ENCODE peak calls at places on chromosomes 16 and 17, in nine cellular contexts. One of them, this sample, is unnamed. For H3K36me3 and H3K9me3, the result is how much of the 10 kb centered on the place peaks cover.

GRCh38 chr16:80158766-80159165 is 382.0 kb upstream of the DYNLRB2 start:
- DNase-seq in aorta: no peak
- DNase-seq in upper lobe of right lung: no peak
- DNase-seq in adrenal gland: no peak
- DNase-seq in adipocyte: peak
- DNase-seq in Peyer's patch: no peak
- DNase-seq in body of pancreas: no peak
- DNase-seq in cardiac muscle cell: no peak
- DNase-seq in heart left ventricle: no peak
- DNase-seq in this sample: no peak

GRCh38 chr17:81397314-81398169 is 2.3 kb downstream of the BAHCC1 start:
- DNase-seq in cardiac muscle cell: peak
- DNase-seq in Peyer's patch: no peak
- DNase-seq in adrenal gland: no peak
- DNase-seq in heart left ventricle: no peak
- DNase-seq in aorta: no peak
- DNase-seq in body of pancreas: peak
- DNase-seq in upper lobe of right lung: no peak
- DNase-seq in adipocyte: peak
- DNase-seq in this sample: no peak

GRCh38 chr17:58679263-58680037 is 12.4 kb downstream of the TEX14 start:
- DNase-seq in body of pancreas: no peak
- DNase-seq in cardiac muscle cell: peak
- DNase-seq in heart left ventricle: no peak
- DNase-seq in aorta: no peak
- DNase-seq in upper lobe of right lung: no peak
- DNase-seq in adipocyte: no peak
- DNase-seq in Peyer's patch: no peak
- DNase-seq in adrenal gland: no peak
- DNase-seq in this sample: no peak

GRCh38 chr16:84806890-84807258 is 12.9 kb upstream of the CRISPLD2 start:
- DNase-seq in adrenal gland: no peak
- DNase-seq in heart left ventricle: no peak
- DNase-seq in cardiac muscle cell: no peak
- DNase-seq in body of pancreas: no peak
- DNase-seq in adipocyte: no peak
- DNase-seq in aorta: no peak
- DNase-seq in upper lobe of right lung: no peak
- DNase-seq in Peyer's patch: no peak
- DNase-seq in this sample: no peak

GRCh38 chr17:40325156-40326013 is 16.4 kb downstream of the RARA start:
- DNase-seq in body of pancreas: no peak
- DNase-seq in adipocyte: no peak
- DNase-seq in cardiac muscle cell: no peak
- DNase-seq in aorta: peak
- DNase-seq in Peyer's patch: no peak
- DNase-seq in upper lobe of right lung: no peak
- DNase-seq in adrenal gland: no peak
- DNase-seq in heart left ventricle: peak
- DNase-seq in this sample: no peak

GRCh38 chr17:7497636-7498035 is 13.5 kb downstream of the POLR2A start:
- DNase-seq in heart left ventricle: no peak
- DNase-seq in adrenal gland: no peak
- DNase-seq in adipocyte: no peak
- DNase-seq in upper lobe of right lung: no peak
- DNase-seq in Peyer's patch: no peak
- DNase-seq in body of pancreas: no peak
- DNase-seq in aorta: no peak
- DNase-seq in cardiac muscle cell: no peak
- DNase-seq in this sample: no peak

GRCh38 chr17:49980703-49981197 is 11.8 kb downstream of the DLX4 start:
- DNase-seq in aorta: no peak
- DNase-seq in adrenal gland: no peak
- DNase-seq in body of pancreas: no peak
- DNase-seq in upper lobe of right lung: no peak
- DNase-seq in Peyer's patch: no peak
- DNase-seq in adipocyte: no peak
- DNase-seq in cardiac muscle cell: no peak
- DNase-seq in heart left ventricle: no peak
- DNase-seq in this sample: no peak

GRCh38 chr17:17313350-17313991 is 10.3 kb downstream of the NT5M start:
- DNase-seq in heart left ventricle: no peak
- DNase-seq in upper lobe of right lung: peak
- DNase-seq in aorta: no peak
- DNase-seq in adipocyte: no peak
- DNase-seq in cardiac muscle cell: peak
- DNase-seq in adrenal gland: peak
- DNase-seq in Peyer's patch: peak
- DNase-seq in body of pancreas: peak
- DNase-seq in this sample: no peak

GRCh38 chr17:66655861-66656260 is 179.1 kb upstream of the CACNG5 start:
- DNase-seq in body of pancreas: no peak
- DNase-seq in aorta: no peak
- DNase-seq in Peyer's patch: no peak
- DNase-seq in cardiac muscle cell: peak
- DNase-seq in upper lobe of right lung: no peak
- DNase-seq in adipocyte: peak
- DNase-seq in heart left ventricle: no peak
- DNase-seq in adrenal gland: no peak
- DNase-seq in this sample: no peak

GRCh38 chr16:85072947-85073346 is 39.3 kb downstream of the CIBAR2 start:
- DNase-seq in cardiac muscle cell: peak
- DNase-seq in adrenal gland: no peak
- DNase-seq in Peyer's patch: no peak
- DNase-seq in adipocyte: no peak
- DNase-seq in heart left ventricle: peak
- DNase-seq in upper lobe of right lung: no peak
- DNase-seq in aorta: no peak
- DNase-seq in body of pancreas: no peak
- DNase-seq in this sample: no peak

GRCh38 chr17:49861150-49861884 is 13.4 kb upstream of the TAC4 start:
- DNase-seq in aorta: no peak
- DNase-seq in body of pancreas: peak
- DNase-seq in cardiac muscle cell: peak
- DNase-seq in Peyer's patch: peak
- DNase-seq in adipocyte: peak
- DNase-seq in adrenal gland: peak
- DNase-seq in heart left ventricle: no peak
- DNase-seq in upper lobe of right lung: no peak
- DNase-seq in this sample: no peak

GRCh38 chr17:38532451-38532850 is 73.3 kb downstream of the SRCIN1 start:
- DNase-seq in adrenal gland: no peak
- DNase-seq in cardiac muscle cell: no peak
- DNase-seq in upper lobe of right lung: no peak
- DNase-seq in adipocyte: no peak
- DNase-seq in Peyer's patch: no peak
- DNase-seq in aorta: no peak
- DNase-seq in heart left ventricle: no peak
- DNase-seq in body of pancreas: no peak
- DNase-seq in this sample: no peak

GRCh38 chr17:50120475-50121253 is 9.3 kb downstream of the SAMD14 start:
- DNase-seq in upper lobe of right lung: no peak
- DNase-seq in body of pancreas: no peak
- DNase-seq in adipocyte: no peak
- DNase-seq in Peyer's patch: no peak
- DNase-seq in heart left ventricle: no peak
- DNase-seq in adrenal gland: no peak
- DNase-seq in aorta: no peak
- DNase-seq in cardiac muscle cell: no peak
- DNase-seq in this sample: no peak

GRCh38 chr17:80886641-80887573 is 104.7 kb upstream of the CHMP6 start:
- DNase-seq in adipocyte: no peak
- DNase-seq in upper lobe of right lung: no peak
- DNase-seq in cardiac muscle cell: no peak
- DNase-seq in body of pancreas: no peak
- DNase-seq in Peyer's patch: no peak
- DNase-seq in adrenal gland: no peak
- DNase-seq in aorta: no peak
- DNase-seq in heart left ventricle: peak
- DNase-seq in this sample: no peak

GRCh38 chr16:31186176-31186575 is 6.2 kb downstream of the FUS start:
- DNase-seq in adipocyte: no peak
- DNase-seq in adrenal gland: no peak
- DNase-seq in heart left ventricle: no peak
- DNase-seq in Peyer's patch: no peak
- DNase-seq in cardiac muscle cell: no peak
- DNase-seq in upper lobe of right lung: no peak
- DNase-seq in body of pancreas: no peak
- DNase-seq in aorta: no peak
- DNase-seq in this sample: no peak
- H3K36me3 ChIP-seq in adipocyte: half or more
- H3K36me3 ChIP-seq in adrenal gland: half or more
- H3K36me3 ChIP-seq in heart left ventricle: half or more
- H3K36me3 ChIP-seq in Peyer's patch: half or more
- H3K36me3 ChIP-seq in cardiac muscle cell: half or more
- H3K36me3 ChIP-seq in upper lobe of right lung: half or more
- H3K36me3 ChIP-seq in body of pancreas: under half
- H3K36me3 ChIP-seq in aorta: under half
- H3K36me3 ChIP-seq in this sample: half or more

GRCh38 chr16:3304370-3304769 is 860 bp downstream of the TIGD7 start:
- DNase-seq in cardiac muscle cell: peak
- DNase-seq in upper lobe of right lung: no peak
- DNase-seq in heart left ventricle: no peak
- DNase-seq in body of pancreas: no peak
- DNase-seq in adipocyte: peak
- DNase-seq in Peyer's patch: no peak
- DNase-seq in aorta: no peak
- DNase-seq in adrenal gland: no peak
- DNase-seq in this sample: no peak
- H3K9me3 ChIP-seq in cardiac muscle cell: under half
- H3K9me3 ChIP-seq in upper lobe of right lung: half or more
- H3K9me3 ChIP-seq in heart left ventricle: half or more
- H3K9me3 ChIP-seq in body of pancreas: under half
- H3K9me3 ChIP-seq in adipocyte: under half
- H3K9me3 ChIP-seq in Peyer's patch: under half
- H3K9me3 ChIP-seq in aorta: under half
- H3K9me3 ChIP-seq in adrenal gland: under half
- H3K9me3 ChIP-seq in this sample: under half

GRCh38 chr17:32463304-32463703 is 19.0 kb downstream of the PSMD11 start:
- DNase-seq in upper lobe of right lung: no peak
- DNase-seq in aorta: no peak
- DNase-seq in adipocyte: no peak
- DNase-seq in heart left ventricle: no peak
- DNase-seq in Peyer's patch: no peak
- DNase-seq in adrenal gland: no peak
- DNase-seq in body of pancreas: no peak
- DNase-seq in cardiac muscle cell: no peak
- DNase-seq in this sample: no peak

GRCh38 chr17:32460054-32460453 is 15.7 kb downstream of the PSMD11 start:
- DNase-seq in Peyer's patch: no peak
- DNase-seq in adipocyte: no peak
- DNase-seq in body of pancreas: no peak
- DNase-seq in heart left ventricle: no peak
- DNase-seq in cardiac muscle cell: no peak
- DNase-seq in aorta: no peak
- DNase-seq in adrenal gland: no peak
- DNase-seq in upper lobe of right lung: no peak
- DNase-seq in this sample: no peak

GRCh38 chr17:32461853-32462617 is 17.7 kb downstream of the PSMD11 start:
- DNase-seq in body of pancreas: peak
- DNase-seq in heart left ventricle: no peak
- DNase-seq in cardiac muscle cell: peak
- DNase-seq in adipocyte: peak
- DNase-seq in upper lobe of right lung: no peak
- DNase-seq in Peyer's patch: peak
- DNase-seq in aorta: peak
- DNase-seq in adrenal gland: peak
- DNase-seq in this sample: no peak

GRCh38 chr17:32458367-32458766 is 14.1 kb downstream of the PSMD11 start:
- DNase-seq in heart left ventricle: no peak
- DNase-seq in upper lobe of right lung: no peak
- DNase-seq in adrenal gland: no peak
- DNase-seq in Peyer's patch: no peak
- DNase-seq in body of pancreas: no peak
- DNase-seq in cardiac muscle cell: no peak
- DNase-seq in aorta: no peak
- DNase-seq in adipocyte: no peak
- DNase-seq in this sample: no peak

DNA sequence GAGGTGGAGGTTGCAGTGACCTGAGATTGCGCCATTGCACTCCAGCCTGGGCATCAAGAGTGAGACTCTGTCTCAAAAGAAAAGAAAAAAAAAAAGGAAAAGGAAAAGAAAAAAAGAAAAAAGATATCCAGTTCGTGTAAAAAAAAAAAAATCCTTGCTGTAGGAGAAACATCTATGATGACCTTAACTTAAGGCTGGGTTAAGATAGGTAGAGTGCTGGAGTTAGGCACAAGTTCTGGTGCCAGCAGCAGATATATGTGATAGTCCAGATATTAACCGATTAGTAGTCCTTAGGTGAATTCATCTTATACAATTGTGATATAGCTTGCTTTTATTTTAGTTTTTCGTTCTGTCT is 17.2 kb downstream of the PSMD11 start:
- DNase-seq in adrenal gland: no peak
- DNase-seq in aorta: no peak
- DNase-seq in upper lobe of right lung: no peak
- DNase-seq in adipocyte: no peak
- DNase-seq in Peyer's patch: no peak
- DNase-seq in heart left ventricle: no peak
- DNase-seq in cardiac muscle cell: no peak
- DNase-seq in body of pancreas: no peak
- DNase-seq in this sample: no peak
- H3K36me3 ChIP-seq in adrenal gland: half or more
- H3K36me3 ChIP-seq in aorta: under half
- H3K36me3 ChIP-seq in upper lobe of right lung: half or more
- H3K36me3 ChIP-seq in adipocyte: half or more
- H3K36me3 ChIP-seq in Peyer's patch: half or more
- H3K36me3 ChIP-seq in heart left ventricle: half or more
- H3K36me3 ChIP-seq in cardiac muscle cell: under half
- H3K36me3 ChIP-seq in body of pancreas: under half
- H3K36me3 ChIP-seq in this sample: under half

GRCh38 chr16:68577352-68577853 is 38.3 kb downstream of the ZFP90 start:
- DNase-seq in cardiac muscle cell: no peak
- DNase-seq in adipocyte: no peak
- DNase-seq in adrenal gland: no peak
- DNase-seq in aorta: no peak
- DNase-seq in upper lobe of right lung: no peak
- DNase-seq in body of pancreas: no peak
- DNase-seq in Peyer's patch: no peak
- DNase-seq in heart left ventricle: no peak
- DNase-seq in this sample: no peak

GRCh38 chr16:68574479-68574878 is 35.4 kb downstream of the ZFP90 start:
- DNase-seq in upper lobe of right lung: no peak
- DNase-seq in adipocyte: no peak
- DNase-seq in body of pancreas: no peak
- DNase-seq in Peyer's patch: no peak
- DNase-seq in cardiac muscle cell: no peak
- DNase-seq in aorta: no peak
- DNase-seq in heart left ventricle: no peak
- DNase-seq in adrenal gland: no peak
- DNase-seq in this sample: no peak

DNA sequence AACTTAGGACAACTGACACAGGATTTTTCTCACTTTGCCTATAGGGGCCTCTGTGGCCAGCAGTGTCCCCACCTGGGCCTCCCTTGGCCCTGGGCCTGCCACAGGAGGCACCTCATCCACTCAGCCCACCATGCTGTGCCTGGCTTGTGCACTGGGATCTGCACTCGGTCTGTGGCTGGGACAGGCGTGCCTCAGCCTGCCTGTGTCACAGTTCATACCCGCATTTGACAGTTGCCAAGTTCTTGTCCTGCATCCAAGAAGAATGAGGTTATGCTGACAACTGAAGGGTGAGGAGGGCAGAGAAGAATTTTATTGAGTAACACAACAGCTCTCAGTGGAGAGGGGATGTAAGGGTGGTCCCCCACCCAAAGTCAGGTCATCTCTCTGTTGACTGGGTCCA is 36.0 kb downstream of the ZFP90 start:
- DNase-seq in adrenal gland: no peak
- DNase-seq in body of pancreas: no peak
- DNase-seq in upper lobe of right lung: no peak
- DNase-seq in aorta: no peak
- DNase-seq in heart left ventricle: no peak
- DNase-seq in Peyer's patch: no peak
- DNase-seq in cardiac muscle cell: no peak
- DNase-seq in adipocyte: no peak
- DNase-seq in this sample: no peak
- H3K9me3 ChIP-seq in adrenal gland: under half
- H3K9me3 ChIP-seq in body of pancreas: under half
- H3K9me3 ChIP-seq in upper lobe of right lung: half or more
- H3K9me3 ChIP-seq in aorta: under half
- H3K9me3 ChIP-seq in heart left ventricle: half or more
- H3K9me3 ChIP-seq in Peyer's patch: under half
- H3K9me3 ChIP-seq in cardiac muscle cell: under half
- H3K9me3 ChIP-seq in adipocyte: half or more
- H3K9me3 ChIP-seq in this sample: half or more